ENCODE peak calls at places on chromosomes 11 and 22, in eight cellular contexts. Y, H, P, N, Z, B, A and U are unnamed samples.

GRCh38 chr22:17095538-17095937 is 10.7 kb downstream of the IL17RA start:
- DNase-seq in Y (no peak), H (no peak), P (no peak), N (no peak), Z (no peak), B (no peak), A (peak; percentile 45), U (no peak)

GRCh38 chr22:37806409-37807338 is 1.1 kb upstream of the GCAT start:
- DNase-seq in Y (peak; percentile 32), H (no peak), P (no peak), N (no peak), Z (no peak), B (peak; percentile 64), A (peak; percentile 49), U (no peak)

GRCh38 chr11:112392860-112393259 is 132.2 kb upstream of the PLET1 start:
- DNase-seq in Y (no peak), H (no peak), P (no peak), N (no peak), Z (no peak), B (no peak), A (no peak), U (no peak)

GRCh38 chr11:36724742-36725387 is 126.8 kb upstream of the RAG2 start:
- DNase-seq in Y (no peak), H (no peak), P (no peak), N (no peak), Z (no peak), B (no peak), A (no peak), U (no peak)

GRCh38 chr11:120172054-120172881 is 34.4 kb upstream of the TRIM29 start:
- DNase-seq in Y (peak; percentile 50), H (no peak), P (peak; percentile 68), N (peak; percentile 45), Z (peak; percentile 72), B (peak; percentile 52), A (peak; percentile 91), U (peak; percentile 10)

GRCh38 chr11:69792611-69793010 is 17.5 kb upstream of the FGF4 start:
- DNase-seq in Y (no peak), H (no peak), P (no peak), N (no peak), Z (no peak), B (no peak), A (no peak), U (no peak)

GRCh38 chr11:61552108-61552635 is 28.7 kb downstream of the SYT7 start:
- DNase-seq in Y (no peak), H (no peak), P (no peak), N (no peak), Z (peak; percentile 69), B (no peak), A (no peak), U (no peak)

GRCh38 chr11:120324932-120325810 is at the start of gene TLCD5:
- DNase-seq in Y (peak; percentile 78), H (no peak), P (no peak), N (no peak), Z (peak; percentile 76), B (peak; percentile 60), A (peak; percentile 94), U (peak; percentile 25)

GRCh38 chr22:30647536-30647935 is 12.0 kb downstream of the SLC35E4 start:
- DNase-seq in Y (no peak), H (no peak), P (no peak), N (no peak), Z (no peak), B (no peak), A (no peak), U (no peak)

GRCh38 chr11:95877288-95877687 is 46.6 kb downstream of the MTMR2 start:
- DNase-seq in Y (no peak), H (peak; percentile 99), P (no peak), N (no peak), Z (no peak), B (peak; percentile 96), A (no peak), U (no peak)

GRCh38 chr11:76512851-76513653 is 68.2 kb downstream of the EMSY start:
- DNase-seq in Y (peak; percentile 48), H (peak; percentile 13), P (no peak), N (no peak), Z (no peak), B (peak; percentile 3), A (peak; percentile 20), U (no peak)

GRCh38 chr11:196786-197731 is 4.2 kb downstream of the SCGB1C1 start:
- DNase-seq in Y (no peak), H (no peak), P (peak; percentile 35), N (no peak), Z (no peak), B (no peak), A (no peak), U (peak; percentile 10)

GRCh38 chr11:124799384-124800225 is 601 bp downstream of the MSANTD2 start:
- DNase-seq in Y (peak; percentile 13), H (no peak), P (peak; percentile 50), N (peak; percentile 44), Z (peak; percentile 31), B (peak; percentile 42), A (peak; percentile 87), U (peak; percentile 53)

GRCh38 chr11:113148076-113148475 is 166.3 kb upstream of the TTC12 start:
- DNase-seq in Y (no peak), H (no peak), P (no peak), N (no peak), Z (no peak), B (no peak), A (no peak), U (no peak)

GRCh38 chr22:25478573-25478972 is 85.9 kb upstream of the GRK3 start:
- DNase-seq in Y (no peak), H (no peak), P (peak; percentile 56), N (no peak), Z (no peak), B (no peak), A (no peak), U (no peak)

GRCh38 chr22:47807506-47807905 is 1045.1 kb downstream of the TBC1D22A start:
- DNase-seq in Y (no peak), H (no peak), P (no peak), N (no peak), Z (no peak), B (no peak), A (no peak), U (no peak)

GRCh38 chr11:67053896-67054850 is 2.5 kb upstream of the RHOD start:
- DNase-seq in Y (peak; percentile 80), H (peak; percentile 75), P (no peak), N (peak; percentile 38), Z (no peak), B (peak; percentile 57), A (peak; percentile 79), U (no peak)

GRCh38 chr11:8192016-8192895 is 23.4 kb upstream of the RIC3 start:
- DNase-seq in Y (peak; percentile 69), H (peak; percentile 18), P (peak; percentile 69), N (no peak), Z (peak; percentile 69), B (peak; percentile 54), A (peak; percentile 89), U (peak; percentile 37)

GRCh38 chr11:119222308-119222707 is 16.2 kb downstream of the CBL start:
- DNase-seq in Y (no peak), H (no peak), P (no peak), N (no peak), Z (no peak), B (no peak), A (no peak), U (no peak)

GRCh38 chr11:121575963-121576290 is 123.2 kb upstream of the SORL1-AS1 start:
- DNase-seq in Y (no peak), H (no peak), P (no peak), N (no peak), Z (no peak), B (no peak), A (no peak), U (no peak)

GRCh38 chr22:29480512-29481264 is 670 bp downstream of the NEFH start:
- DNase-seq in Y (no peak), H (no peak), P (peak; percentile 62), N (no peak), Z (no peak), B (peak; percentile 42), A (peak; percentile 82), U (no peak)

GRCh38 chr22:40654522-40655167 is 18.1 kb upstream of the MRTFA start:
- DNase-seq in Y (peak; percentile 43), H (peak; percentile 39), P (no peak), N (no peak), Z (peak; percentile 73), B (peak; percentile 62), A (no peak), U (no peak)
- TF ChIP-seq CTCF in Y (no peak), H (peak; percentile 38), P (no peak), N (no peak), Z (peak; percentile 8), B (peak; percentile 37), A (peak; percentile 31), U (no peak)

GRCh38 chr11:91435694-91436375 is 788.8 kb upstream of the FAT3 start:
- DNase-seq in Y (peak; percentile 23), H (no peak), P (no peak), N (no peak), Z (no peak), B (no peak), A (peak; percentile 31), U (no peak)
- TF ChIP-seq CTCF in Y (no peak), H (no peak), P (no peak), N (no peak), Z (no peak), B (peak; percentile 3), A (peak; percentile 36), U (no peak)

GRCh38 chr11:2398664-2399355 is 1.7 kb upstream of the TSSC4 start:
- DNase-seq in Y (no peak), H (no peak), P (no peak), N (no peak), Z (no peak), B (no peak), A (no peak), U (no peak)
- TF ChIP-seq CTCF in Y (no peak), H (peak; percentile 3), P (no peak), N (no peak), Z (no peak), B (peak; percentile 6), A (no peak), U (no peak)

GRCh38 chr11:88555018-88555828 is 217.7 kb upstream of the CTSC start:
- DNase-seq in Y (peak; percentile 76), H (peak; percentile 100), P (no peak), N (no peak), Z (no peak), B (peak; percentile 99), A (no peak), U (no peak)

GRCh38 chr11:88553204-88553603 is 215.7 kb upstream of the CTSC start:
- DNase-seq in Y (no peak), H (no peak), P (no peak), N (no peak), Z (no peak), B (no peak), A (no peak), U (no peak)

GRCh38 chr11:88555829-88556202 is 218.3 kb upstream of the CTSC start:
- DNase-seq in Y (no peak), H (peak; percentile 84), P (no peak), N (no peak), Z (no peak), B (peak; percentile 43), A (no peak), U (no peak)

DNA sequence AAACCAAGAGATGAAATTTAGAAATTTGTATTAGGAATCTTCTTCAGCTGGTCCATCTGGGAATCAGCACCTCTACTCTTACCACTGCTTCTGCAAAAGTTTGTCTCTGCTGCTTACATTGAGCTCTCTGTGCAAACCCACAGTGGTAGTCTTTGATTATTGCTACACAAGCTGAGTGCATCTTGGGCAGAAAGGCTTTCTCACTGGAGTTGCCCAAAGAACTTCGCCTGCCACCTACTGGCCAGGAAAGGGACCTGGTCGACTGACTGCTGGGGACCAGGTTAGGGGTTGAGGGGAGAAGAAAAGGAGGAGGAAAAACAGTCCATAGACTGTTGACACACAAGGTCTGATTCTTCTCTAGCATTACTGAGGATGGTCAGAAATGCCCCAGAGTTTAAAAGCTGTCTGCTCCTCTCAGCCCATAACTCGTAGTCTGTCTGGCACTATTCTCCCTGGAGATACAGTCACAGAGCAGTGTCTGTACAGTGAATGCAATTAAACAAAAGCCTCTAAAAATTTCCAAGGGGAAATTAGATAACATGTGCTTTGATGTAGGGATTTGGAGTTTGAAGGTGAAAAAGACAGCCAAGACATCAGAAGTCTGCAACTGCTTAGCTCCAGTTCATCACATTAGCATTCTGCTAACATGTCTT is 215.0 kb upstream of the CTSC start:
- DNase-seq in Y (peak; percentile 68), H (no peak), P (no peak), N (peak; percentile 34), Z (no peak), B (peak; percentile 55), A (peak; percentile 73), U (peak; percentile 21)
- TF ChIP-seq CTCF in Y (peak; percentile 65), H (peak; percentile 73), P (peak; percentile 34), N (peak; percentile 62), Z (peak; percentile 41), B (peak; percentile 88), A (peak; percentile 83), U (no peak)